ENCODE peak calls at places on chromosome 13, in four cellular contexts. F is NB4, V is body of pancreas, L is left lung. M is an unnamed sample.

GRCh38 chr13:103282571-103283450 is 216.6 kb upstream of the SLC10A2 start:
- DNase-seq in F (no peak), V (no peak), L (no peak), M (peak; percentile 68)

GRCh38 chr13:71866173-71867091 is 572 bp downstream of the DACH1 start:
- DNase-seq in F (peak; percentile 69), V (peak; percentile 38), L (no peak), M (no peak)

GRCh38 chr13:40060318-40061007 is 405.0 kb downstream of the COG6 start:
- DNase-seq in F (peak; percentile 86), V (peak; percentile 96), L (peak; percentile 42), M (peak; percentile 99)

GRCh38 chr13:32537580-32538233 is 888 bp downstream of the N4BP2L2 start:
- DNase-seq in F (peak; percentile 83), V (peak; percentile 34), L (peak; percentile 50), M (no peak)

GRCh38 chr13:71290963-71291937 is 575.8 kb downstream of the DACH1 start:
- DNase-seq in F (peak; percentile 58), V (peak; percentile 46), L (peak; percentile 32), M (peak; percentile 58)

GRCh38 chr13:114296902-114297301 is 15.5 kb downstream of the UPF3A start:
- DNase-seq in F (no peak), V (no peak), L (no peak), M (no peak)

GRCh38 chr13:114023716-114024602 is 50.1 kb upstream of the C13orf46 start:
- DNase-seq in F (no peak), V (no peak), L (no peak), M (no peak)

GRCh38 chr13:95603887-95604533 is 40.5 kb downstream of the DZIP1 start:
- DNase-seq in F (peak; percentile 45), V (peak; percentile 73), L (no peak), M (peak; percentile 59)

GRCh38 chr13:62357887-62358645 is 942.4 kb upstream of the PCDH20 start:
- DNase-seq in F (peak; percentile 58), V (no peak), L (no peak), M (peak; percentile 51)

GRCh38 chr13:78121001-78121400 is 202.4 kb upstream of the EDNRB start:
- DNase-seq in F (no peak), V (no peak), L (no peak), M (peak; percentile 38)

DNA sequence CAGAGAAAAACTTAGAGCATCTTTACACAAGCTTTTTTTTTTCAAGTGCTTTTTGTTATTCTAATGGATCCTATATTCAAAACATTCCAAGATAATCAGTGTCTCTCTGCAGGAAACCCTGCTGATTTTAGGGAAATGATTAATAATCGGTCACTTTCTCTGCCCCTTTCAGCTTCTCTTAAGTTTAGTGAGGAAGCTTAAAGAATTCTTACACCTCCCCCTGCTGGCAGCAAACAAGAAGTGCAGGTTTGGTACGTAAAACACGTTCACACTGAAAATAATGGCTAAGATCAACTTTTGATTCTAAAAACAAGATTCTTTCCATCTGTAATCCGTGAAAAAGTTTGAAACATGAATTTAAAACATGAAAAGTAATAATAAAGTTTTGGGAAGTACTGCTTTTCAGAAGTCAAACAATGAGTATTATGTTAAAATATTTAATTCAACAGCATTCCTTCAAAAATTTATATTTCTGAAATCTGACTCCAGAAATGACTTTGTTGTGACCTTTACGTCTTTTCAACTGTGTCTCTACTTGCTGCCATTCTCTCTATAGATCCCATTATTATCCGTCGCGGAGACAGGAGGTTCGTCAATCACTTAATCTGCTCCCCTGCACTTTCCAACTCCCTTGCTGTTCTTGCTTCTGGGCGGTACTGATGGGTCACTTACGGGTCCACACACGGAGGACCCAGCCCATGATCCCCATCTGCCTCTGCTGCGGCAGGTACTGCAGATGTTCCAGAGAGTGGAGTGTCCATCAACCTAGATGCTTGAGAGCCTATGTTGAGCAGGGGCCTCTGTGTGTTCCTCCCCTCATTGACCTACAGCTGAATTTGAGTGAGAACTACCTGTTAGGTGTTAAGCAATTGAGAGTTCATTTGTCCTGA is 203.1 kb upstream of the EDNRB start:
- DNase-seq in F (peak; percentile 73), V (peak; percentile 28), L (no peak), M (peak; percentile 81)
- TF ChIP-seq CTCF in F (peak; percentile 87), V (peak; percentile 76), L (peak; percentile 85), M (peak; percentile 88)

GRCh38 chr13:19665427-19665859 is 32.0 kb downstream of the MPHOSPH8 start:
- DNase-seq in F (no peak), V (no peak), L (no peak), M (no peak)
- H3K4me3 ChIP-seq in F (no peak overlapping the region), V (no peak overlapping the region), L (no peak overlapping the region), M (no peak overlapping the region)

GRCh38 chr13:51921790-51922740 is 60.3 kb downstream of the CCDC70 start:
- DNase-seq in F (no peak), V (no peak), L (no peak), M (no peak)

GRCh38 chr13:51922771-51923480 is 61.2 kb downstream of the CCDC70 start:
- DNase-seq in F (no peak), V (no peak), L (no peak), M (no peak)

GRCh38 chr13:51925865-51926527 is 64.2 kb downstream of the CCDC70 start:
- DNase-seq in F (no peak), V (no peak), L (no peak), M (no peak)

GRCh38 chr13:51924756-51925544 is 63.2 kb downstream of the CCDC70 start:
- DNase-seq in F (no peak), V (no peak), L (no peak), M (no peak)

GRCh38 chr13:51923983-51924539 is 62.3 kb downstream of the CCDC70 start:
- DNase-seq in F (peak; percentile 44), V (no peak), L (no peak), M (no peak)
- TF ChIP-seq CTCF in F (peak; percentile 53), V (no peak), L (no peak), M (peak; percentile 36)

GRCh38 chr13:76885203-76886004 is 801 bp downstream of the KCTD12 start:
- DNase-seq in F (peak; percentile 74), V (peak; percentile 60), L (peak; percentile 90), M (peak; percentile 69)

GRCh38 chr13:76884571-76885202 is 1.5 kb downstream of the KCTD12 start:
- DNase-seq in F (peak; percentile 41), V (no peak), L (no peak), M (peak; percentile 75)

GRCh38 chr13:76882431-76882830 is 3.8 kb downstream of the KCTD12 start:
- DNase-seq in F (peak; percentile 73), V (no peak), L (no peak), M (peak; percentile 87)

GRCh38 chr13:76886005-76886291 is 257 bp downstream of the KCTD12 start:
- DNase-seq in F (no peak), V (no peak), L (no peak), M (no peak)

DNA sequence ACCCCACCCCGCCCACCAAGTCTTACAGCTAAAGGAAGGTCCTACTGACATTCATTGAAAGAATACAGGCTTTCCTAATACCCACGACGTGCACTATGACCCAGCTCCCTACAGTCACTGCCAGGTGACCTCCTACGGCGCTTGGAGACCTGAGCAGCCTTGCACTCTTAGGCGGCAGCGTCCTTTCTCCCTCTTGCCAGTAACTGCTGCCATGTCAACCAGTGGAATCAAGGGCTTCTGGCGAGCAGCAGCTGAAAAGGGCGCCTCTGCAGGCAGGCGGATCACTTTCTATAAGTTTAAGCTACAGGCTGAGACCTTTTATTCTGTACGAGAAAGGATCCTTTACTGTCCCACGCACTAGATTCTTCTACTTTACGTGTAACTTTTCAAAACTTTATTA is 2.0 kb downstream of the KCTD12 start:
- DNase-seq in F (peak; percentile 30), V (no peak), L (peak; percentile 68), M (peak; percentile 50)
- H3K4me3 ChIP-seq in F (no peak overlapping the region), V (no peak overlapping the region), L (peak overlapping the region; percentile 83), M (peak overlapping the region; percentile 74)

DNA sequence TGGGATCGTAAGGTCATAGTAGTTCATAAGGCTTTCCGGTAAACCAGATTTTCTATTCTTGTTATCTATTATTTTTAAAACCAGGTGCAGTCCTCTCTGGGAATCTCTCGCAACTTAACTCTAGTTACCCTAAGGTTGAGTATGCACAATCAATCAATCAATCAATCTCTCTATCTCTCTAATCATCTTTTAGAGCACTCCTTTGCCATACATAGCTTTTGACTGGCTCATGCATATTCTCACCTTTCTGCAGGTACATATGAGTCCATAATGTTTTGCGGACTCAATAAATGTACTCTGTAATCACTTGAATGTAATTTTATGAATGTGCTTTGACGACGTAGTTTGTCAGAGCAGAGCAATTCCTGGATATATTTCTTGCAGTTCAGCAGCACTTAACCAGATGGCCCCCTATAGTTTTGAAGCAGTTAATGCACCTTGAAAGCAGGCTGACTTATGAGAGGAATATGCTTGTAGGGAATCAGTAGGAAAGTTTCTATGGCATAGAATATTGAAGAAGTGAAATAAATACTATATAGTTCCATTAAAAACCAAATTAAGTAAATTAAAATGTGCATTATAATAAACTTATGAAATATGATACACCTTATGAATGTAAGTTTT is 524.7 kb downstream of the GPC5 start:
- DNase-seq in F (peak; percentile 12), V (no peak), L (no peak), M (no peak)
- TF ChIP-seq CTCF in F (peak; percentile 20), V (no peak), L (no peak), M (no peak)

DNA sequence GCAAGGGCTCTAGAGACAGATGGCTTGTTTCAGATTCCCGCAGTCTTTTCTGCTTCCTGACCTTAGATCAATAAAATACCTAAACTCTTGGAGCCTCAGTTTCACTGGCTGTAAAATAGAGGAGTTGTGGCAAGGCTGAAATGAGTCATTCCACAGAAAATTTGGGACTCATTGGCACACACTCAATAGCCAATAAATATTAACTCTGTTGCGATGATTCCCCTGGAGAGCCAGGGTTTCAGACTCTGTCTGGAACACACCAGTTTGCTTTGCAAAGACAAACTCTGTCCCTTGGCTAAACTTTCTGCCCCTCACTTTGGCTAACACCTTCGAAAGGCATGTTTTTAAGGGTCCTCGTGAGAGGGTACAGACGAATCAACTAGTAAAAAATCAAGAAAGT is 18.1 kb upstream of the UBE2L5 start:
- DNase-seq in F (no peak), V (no peak), L (no peak), M (peak; percentile 43)
- H3K4me3 ChIP-seq in F (no peak overlapping the region), V (no peak overlapping the region), L (no peak overlapping the region), M (no peak overlapping the region)

DNA sequence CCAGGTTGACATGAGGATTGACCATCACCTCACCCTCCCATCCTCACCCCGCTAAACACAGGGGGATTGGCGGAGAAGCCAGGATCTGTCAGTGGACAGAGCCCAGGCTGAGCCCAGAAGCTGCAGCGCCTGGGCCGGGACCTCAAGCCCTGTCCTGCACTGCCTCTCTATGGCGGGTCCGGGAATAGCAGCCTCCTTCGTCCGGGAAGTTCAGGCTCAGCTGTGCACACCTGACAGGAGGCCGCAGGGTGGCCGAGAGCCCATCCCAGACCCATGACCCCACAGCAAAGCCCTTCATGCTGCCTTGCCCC is 67.8 kb downstream of the SPACA7 start:
- DNase-seq in F (peak; percentile 68), V (peak; percentile 77), L (no peak), M (peak; percentile 40)
- TF ChIP-seq CTCF in F (peak; percentile 95), V (peak; percentile 83), L (peak; percentile 78), M (peak; percentile 81)

GRCh38 chr13:97139704-97140103 is 82.4 kb upstream of the MBNL2 start:
- DNase-seq in F (peak; percentile 29), V (no peak), L (no peak), M (no peak)
- H3K4me3 ChIP-seq in F (no peak overlapping the region), V (no peak overlapping the region), L (no peak overlapping the region), M (no peak overlapping the region)

GRCh38 chr13:77724092-77724491 is 26.6 kb downstream of the SLAIN1 start:
- DNase-seq in F (no peak), V (no peak), L (no peak), M (no peak)
- TF ChIP-seq CTCF in F (no peak), V (no peak), L (no peak), M (no peak)